ENCODE peak calls at places on chromosomes 12 and 14, in ten cellular contexts. J is CD8-positive, alpha-beta T cell; C is thoracic aorta; T is GM20000; E is MM.1S; W is HepG2; X is astrocyte of the spinal cord; P is PC-3; Y is cardiac fibroblast; K is CD4-positive, alpha-beta T cell. I is an unnamed sample.

GRCh38 chr14:71319646-71320045 is 412.4 kb downstream of the PCNX1 start:
- DNase-seq in J (no peak), C (no peak), T (no peak), E (peak), W (no peak), X (no peak), P (peak), Y (peak), K (peak), I (no peak)

GRCh38 chr12:70327541-70327940 is 38.5 kb upstream of the KCNMB4 start:
- DNase-seq in J (no peak), C (no peak), T (no peak), E (no peak), W (no peak), X (no peak), P (no peak), Y (no peak), K (no peak), I (no peak)

GRCh38 chr12:121172145-121172544 is 37.8 kb upstream of the P2RX4 start:
- DNase-seq in J (no peak), C (no peak), T (no peak), E (no peak), W (no peak), X (no peak), P (no peak), Y (no peak), K (no peak), I (no peak)

GRCh38 chr12:57037264-57037663 is 12.7 kb downstream of the MYO1A start:
- DNase-seq in J (no peak), C (no peak), T (no peak), E (no peak), W (no peak), X (no peak), P (no peak), Y (no peak), K (no peak), I (no peak)

GRCh38 chr14:25431211-25432076 is 381.5 kb upstream of the STXBP6 start:
- DNase-seq in J (no peak), C (no peak), T (no peak), E (peak), W (peak), X (no peak), P (peak), Y (no peak), K (no peak), I (no peak)

GRCh38 chr12:109710279-109710746 is 3.3 kb upstream of the FAM222A start:
- DNase-seq in J (no peak), C (no peak), T (no peak), E (no peak), W (no peak), X (peak), P (peak), Y (no peak), K (no peak), I (no peak)

GRCh38 chr14:64910847-64911495 is 3.3 kb upstream of the CHURC1 start:
- DNase-seq in J (no peak), C (no peak), T (no peak), E (no peak), W (peak), X (peak), P (peak), Y (peak), K (no peak), I (no peak)

GRCh38 chr14:48586099-48586498 is 910.7 kb upstream of the MDGA2 start:
- DNase-seq in J (no peak), C (no peak), T (no peak), E (no peak), W (no peak), X (no peak), P (no peak), Y (no peak), K (no peak), I (no peak)

GRCh38 chr14:99654235-99655000 is 9.5 kb downstream of the HHIPL1 start:
- DNase-seq in J (no peak), C (no peak), T (no peak), E (peak), W (no peak), X (peak), P (no peak), Y (peak), K (no peak), I (no peak)

GRCh38 chr12:101962486-101962885 is 85.1 kb downstream of the DRAM1 start:
- DNase-seq in J (no peak), C (no peak), T (no peak), E (no peak), W (no peak), X (no peak), P (peak), Y (peak), K (no peak), I (no peak)

GRCh38 chr12:57895337-57896138 is 45.8 kb upstream of the ATP23 start:
- DNase-seq in J (no peak), C (no peak), T (no peak), E (no peak), W (no peak), X (peak), P (no peak), Y (no peak), K (no peak), I (no peak)

GRCh38 chr12:68786929-68787328 is 21.0 kb upstream of the MDM2 start:
- DNase-seq in J (no peak), C (no peak), T (no peak), E (no peak), W (peak), X (peak), P (no peak), Y (no peak), K (no peak), I (no peak)

GRCh38 chr12:95673576-95673975 is 117.0 kb downstream of the NTN4 start:
- DNase-seq in J (no peak), C (no peak), T (no peak), E (no peak), W (no peak), X (no peak), P (no peak), Y (no peak), K (no peak), I (no peak)

GRCh38 chr12:126936181-126936851 is 1330.7 kb upstream of the TMEM132C start:
- DNase-seq in J (no peak), C (peak), T (no peak), E (peak), W (no peak), X (peak), P (peak), Y (no peak), K (no peak), I (no peak)

GRCh38 chr14:55938249-55938791 is 179.9 kb upstream of the PELI2 start:
- DNase-seq in J (no peak), C (no peak), T (no peak), E (no peak), W (no peak), X (peak), P (peak), Y (peak), K (no peak), I (no peak)

GRCh38 chr14:24377660-24378059 is 9.7 kb downstream of the NFATC4 start:
- DNase-seq in J (no peak), C (no peak), T (no peak), E (no peak), W (no peak), X (no peak), P (no peak), Y (no peak), K (no peak), I (no peak)

GRCh38 chr14:21072102-21072501 is 2.0 kb downstream of the ARHGEF40 start:
- DNase-seq in J (no peak), C (no peak), T (no peak), E (no peak), W (no peak), X (peak), P (no peak), Y (peak), K (no peak), I (no peak)

GRCh38 chr12:52268212-52268611 is 6.2 kb upstream of the KRT86 start:
- DNase-seq in J (no peak), C (no peak), T (no peak), E (no peak), W (no peak), X (peak), P (peak), Y (no peak), K (no peak), I (no peak)

GRCh38 chr14:78835052-78835451 is 664.9 kb downstream of the NRXN3 start:
- DNase-seq in J (no peak), C (no peak), T (no peak), E (no peak), W (no peak), X (no peak), P (no peak), Y (no peak), K (no peak), I (no peak)

GRCh38 chr14:89330236-89331002 is 86.6 kb downstream of the FOXN3 start:
- DNase-seq in J (no peak), C (peak), T (no peak), E (no peak), W (no peak), X (peak), P (no peak), Y (peak), K (no peak), I (no peak)

GRCh38 chr12:112303004-112303403 is 79.2 kb downstream of the HECTD4 start:
- DNase-seq in J (peak), C (no peak), T (peak), E (peak), W (no peak), X (peak), P (peak), Y (peak), K (no peak), I (no peak)

GRCh38 chr14:77024171-77024627 is 4.3 kb downstream of the IRF2BPL start:
- DNase-seq in J (peak), C (no peak), T (no peak), E (peak), W (peak), X (peak), P (peak), Y (peak), K (peak), I (no peak)

GRCh38 chr14:88831285-88831684 is 6.8 kb downstream of the TTC8 start:
- DNase-seq in J (no peak), C (peak), T (no peak), E (no peak), W (no peak), X (peak), P (peak), Y (peak), K (no peak), I (no peak)

GRCh38 chr12:91931110-91931509 is 214.5 kb downstream of the BTG1 start:
- DNase-seq in J (no peak), C (no peak), T (no peak), E (no peak), W (no peak), X (no peak), P (peak), Y (peak), K (no peak), I (no peak)

GRCh38 chr12:114189266-114189665 is 216.7 kb downstream of the TBX5 start:
- DNase-seq in J (no peak), C (no peak), T (no peak), E (no peak), W (no peak), X (no peak), P (no peak), Y (no peak), K (no peak), I (no peak)

GRCh38 chr12:89236237-89236636 is 116.1 kb downstream of the DUSP6 start:
- DNase-seq in J (no peak), C (no peak), T (no peak), E (no peak), W (no peak), X (peak), P (peak), Y (no peak), K (no peak), I (no peak)

GRCh38 chr14:91780452-91780851 is 48.6 kb upstream of the CATSPERB start:
- DNase-seq in J (no peak), C (no peak), T (no peak), E (no peak), W (peak), X (no peak), P (no peak), Y (peak), K (no peak), I (no peak)

GRCh38 chr12:47770086-47770726 is 2.8 kb upstream of the SLC48A1 start:
- DNase-seq in J (no peak), C (no peak), T (no peak), E (no peak), W (peak), X (no peak), P (peak), Y (peak), K (no peak), I (no peak)

GRCh38 chr14:49692191-49692757 is 646 bp upstream of the KLHDC1 start:
- DNase-seq in J (no peak), C (no peak), T (no peak), E (no peak), W (no peak), X (no peak), P (no peak), Y (no peak), K (no peak), I (no peak)

GRCh38 chr12:3751151-3752095 is 1.5 kb downstream of the CRACR2A start:
- DNase-seq in J (no peak), C (no peak), T (no peak), E (no peak), W (no peak), X (no peak), P (no peak), Y (no peak), K (no peak), I (no peak)

GRCh38 chr12:124550123-124551089 is 17.0 kb downstream of the NCOR2 start:
- DNase-seq in J (no peak), C (no peak), T (no peak), E (no peak), W (no peak), X (peak), P (peak), Y (no peak), K (no peak), I (no peak)

GRCh38 chr12:49671051-49671765 is 36.0 kb downstream of the FMNL3 start:
- DNase-seq in J (peak), C (no peak), T (no peak), E (peak), W (no peak), X (no peak), P (no peak), Y (no peak), K (peak), I (peak)
- TF ChIP-seq CTCF in J (no peak), C (no peak), T (no peak), E (no peak), W (no peak), X (no peak), P (no peak), Y (no peak), K (no peak), I (no peak)

DNA sequence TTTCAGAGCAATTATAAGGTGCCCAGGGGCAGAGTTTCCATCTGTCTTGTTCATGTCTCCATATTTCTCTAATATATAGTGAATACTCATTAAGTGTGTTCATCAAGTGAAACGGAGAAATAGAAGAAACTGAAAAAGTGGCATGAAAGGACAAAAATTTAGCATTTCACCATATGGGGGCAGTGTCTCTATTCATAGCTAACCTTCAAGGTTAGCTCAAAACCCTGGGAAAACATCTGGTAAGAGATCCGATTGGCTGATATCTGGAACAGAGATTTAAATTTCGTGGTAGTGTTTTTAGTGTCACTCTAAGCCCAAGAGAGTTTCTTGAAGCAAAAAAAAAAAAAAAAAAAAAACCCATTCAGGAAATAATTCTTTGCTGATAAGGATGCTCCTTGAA is 367.5 kb downstream of the DAD1 start:
- DNase-seq in J (no peak), C (no peak), T (peak), E (peak), W (peak), X (peak), P (peak), Y (peak), K (no peak), I (no peak)
- TF ChIP-seq CTCF in J (no peak), C (no peak), T (no peak), E (peak), W (peak), X (peak), P (peak), Y (peak), K (peak), I (peak)

GRCh38 chr14:54778618-54779017 is 124.0 kb downstream of the GCH1 start:
- DNase-seq in J (no peak), C (no peak), T (no peak), E (no peak), W (no peak), X (no peak), P (no peak), Y (no peak), K (no peak), I (no peak)

GRCh38 chr14:54776361-54777001 is 126.1 kb downstream of the GCH1 start:
- DNase-seq in J (peak), C (no peak), T (peak), E (no peak), W (no peak), X (peak), P (no peak), Y (peak), K (peak), I (peak)

GRCh38 chr14:54774824-54775223 is 127.8 kb downstream of the GCH1 start:
- DNase-seq in J (no peak), C (no peak), T (no peak), E (no peak), W (no peak), X (no peak), P (no peak), Y (no peak), K (no peak), I (no peak)

GRCh38 chr14:54775486-54776100 is 127.0 kb downstream of the GCH1 start:
- DNase-seq in J (no peak), C (no peak), T (no peak), E (no peak), W (no peak), X (no peak), P (no peak), Y (no peak), K (no peak), I (no peak)

GRCh38 chr14:54777395-54777794 is 125.2 kb downstream of the GCH1 start:
- DNase-seq in J (no peak), C (no peak), T (no peak), E (no peak), W (no peak), X (no peak), P (no peak), Y (no peak), K (no peak), I (no peak)
- TF ChIP-seq CTCF in J (no peak), C (no peak), T (no peak), E (no peak), W (no peak), X (no peak), P (no peak), Y (no peak), K (no peak), I (no peak)

GRCh38 chr14:58096731-58097130 is 55.3 kb downstream of the ARMH4 start:
- DNase-seq in J (no peak), C (no peak), T (no peak), E (no peak), W (no peak), X (no peak), P (no peak), Y (no peak), K (no peak), I (no peak)

DNA sequence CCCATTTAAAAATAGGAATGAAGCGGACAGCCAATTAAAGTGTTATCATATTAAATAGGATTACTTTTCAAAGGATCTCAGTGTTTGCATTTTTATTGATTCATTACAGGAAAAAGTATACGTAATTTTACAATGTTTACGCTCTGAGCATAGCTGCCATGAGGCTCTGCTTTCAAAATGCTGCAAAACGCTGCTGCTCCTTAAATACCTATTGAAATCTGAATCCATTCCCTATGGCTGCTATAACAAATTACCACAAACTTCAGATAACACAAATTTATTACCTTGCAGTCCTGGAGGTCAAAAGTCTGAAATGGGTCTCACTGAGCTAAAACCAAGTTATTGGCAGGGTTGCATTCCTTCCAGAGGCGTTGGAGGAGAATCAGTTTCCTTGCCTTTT is 59.8 kb downstream of the ARMH4 start:
- DNase-seq in J (no peak), C (no peak), T (no peak), E (no peak), W (no peak), X (no peak), P (peak), Y (no peak), K (no peak), I (no peak)
- TF ChIP-seq CTCF in J (no peak), C (no peak), T (no peak), E (no peak), W (no peak), X (no peak), P (no peak), Y (no peak), K (no peak), I (no peak)

GRCh38 chr12:60977966-60978365 is 1282.2 kb upstream of the USP15 start:
- DNase-seq in J (no peak), C (no peak), T (no peak), E (no peak), W (no peak), X (no peak), P (peak), Y (no peak), K (no peak), I (no peak)
- TF ChIP-seq CTCF in J (no peak), C (no peak), T (no peak), E (peak), W (no peak), X (no peak), P (peak), Y (no peak), K (no peak), I (no peak)

DNA sequence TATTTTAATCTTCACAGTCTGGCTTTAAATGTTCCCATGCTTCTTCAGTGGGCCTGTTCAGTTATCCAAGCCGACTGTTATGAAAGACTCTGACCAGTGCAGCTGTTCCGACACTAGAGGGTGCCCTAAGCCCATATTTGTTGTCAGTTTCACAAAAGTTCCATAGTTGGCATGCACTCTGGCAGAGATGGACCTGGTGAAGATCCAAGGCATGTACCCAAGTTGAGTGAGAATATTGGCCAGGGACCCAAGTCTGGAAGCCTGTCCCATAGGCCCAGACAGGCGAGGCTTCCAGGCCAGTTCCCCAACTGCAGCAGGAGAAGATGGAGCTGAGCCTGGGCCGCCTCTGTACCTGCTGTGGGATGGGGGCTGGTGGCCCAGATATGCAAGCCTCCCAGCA is 27.4 kb upstream of the GUCY2C start:
- DNase-seq in J (peak), C (peak), T (peak), E (peak), W (peak), X (peak), P (peak), Y (peak), K (peak), I (no peak)
- TF ChIP-seq CTCF in J (peak), C (peak), T (peak), E (peak), W (peak), X (peak), P (peak), Y (peak), K (peak), I (peak)

DNA sequence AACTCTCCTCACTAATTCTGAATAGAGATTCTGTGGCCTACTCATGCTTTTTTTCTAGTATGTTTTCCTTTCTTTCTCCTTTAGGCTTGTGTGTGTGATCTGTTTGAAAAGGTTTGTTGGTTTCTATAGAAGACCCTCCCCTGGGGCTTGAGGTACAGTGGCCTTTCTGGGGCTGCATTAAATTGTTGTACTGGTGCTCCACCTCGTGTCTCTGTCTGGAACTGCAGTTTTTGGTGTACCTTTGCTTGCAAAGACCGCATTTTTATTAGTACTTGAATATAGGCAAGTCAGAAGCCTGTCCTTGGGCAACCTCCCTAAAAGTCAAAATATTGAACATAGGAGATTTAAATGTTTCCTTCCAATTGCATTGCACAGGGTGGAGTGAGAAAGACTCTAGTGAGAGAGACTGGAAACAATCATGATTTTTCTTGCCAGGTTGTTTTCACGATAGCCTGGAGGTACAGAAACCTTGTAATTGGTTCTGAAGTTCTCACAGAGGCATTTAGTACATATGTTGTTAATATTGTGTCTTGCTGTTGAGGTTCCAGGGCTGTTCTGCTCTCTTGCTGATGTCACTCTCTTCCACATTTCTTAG is 39.0 kb downstream of the SLCO1B1 start:
- DNase-seq in J (no peak), C (no peak), T (peak), E (peak), W (peak), X (peak), P (peak), Y (peak), K (no peak), I (no peak)
- TF ChIP-seq CTCF in J (peak), C (peak), T (peak), E (peak), W (peak), X (peak), P (peak), Y (peak), K (peak), I (no peak)

I was measured in activated B cell treated with CpG ODN at 0.5 μM for 24 hours.